ENCODE peak calls at places on chromosomes 1 and 21, in nine cellular contexts. B is DND-41, I is ascending aorta, M is transverse colon, F is OCI-LY7, N is body of pancreas, W is GM23338, X is IMR-90, H is right atrium auricular region. O is an unnamed sample.
A peak's percentile ranks its signal among the peaks of the same experiment; 100 is the strongest.

GRCh38 chr1:160662888-160663287 is 16.0 kb upstream of the SLAMF1 start:
- DNase-seq in H (no peak), W (no peak), N (no peak), I (no peak), M (no peak), B (peak; percentile 22), X (no peak), F (no peak), O (no peak)

GRCh38 chr1:111747282-111747734 is 8.1 kb upstream of the INKA2 start:
- DNase-seq in N (peak; percentile 73), M (peak; percentile 71), X (peak; percentile 77), F (peak; percentile 83), W (peak; percentile 97), H (peak; percentile 68), I (no peak), B (peak; percentile 76), O (peak; percentile 66)

GRCh38 chr1:176557543-176558258 is 94.7 kb downstream of the PAPPA2 start:
- DNase-seq in H (no peak), M (no peak), N (peak; percentile 13), F (no peak), B (no peak), X (no peak), W (no peak), I (no peak), O (no peak)

GRCh38 chr1:202565890-202566289 is 144.4 kb downstream of the SYT2 start:
- DNase-seq in M (no peak), I (no peak), F (peak; percentile 56), X (no peak), W (no peak), N (no peak), B (no peak), H (no peak), O (no peak)

GRCh38 chr1:151277249-151277648 is 4.8 kb upstream of the ZNF687 start:
- DNase-seq in N (no peak), X (no peak), W (no peak), I (no peak), F (peak; percentile 39), B (no peak), M (no peak), H (no peak), O (no peak)

GRCh38 chr1:32159189-32159588 is 20.3 kb upstream of the TXLNA start:
- DNase-seq in F (no peak), N (no peak), W (no peak), I (no peak), M (no peak), B (no peak), X (no peak), H (no peak), O (no peak)

GRCh38 chr1:50979964-50980363 is 9.9 kb downstream of the CDKN2C start:
- DNase-seq in M (no peak), X (no peak), B (no peak), N (no peak), F (no peak), I (no peak), H (no peak), W (no peak), O (no peak)

GRCh38 chr1:207993477-207994445 is 82.8 kb upstream of the CD34 start:
- DNase-seq in N (no peak), B (peak; percentile 10), H (no peak), X (no peak), M (no peak), F (peak; percentile 2), I (no peak), W (peak; percentile 76), O (no peak)

GRCh38 chr1:49346767-49347349 is 570.2 kb upstream of the BEND5 start:
- DNase-seq in X (no peak), N (no peak), W (no peak), H (no peak), B (no peak), F (no peak), I (no peak), M (no peak), O (no peak)

GRCh38 chr1:37177230-37177864 is 143.0 kb upstream of the GRIK3 start:
- DNase-seq in W (peak; percentile 82), F (peak; percentile 50), M (peak; percentile 13), N (peak; percentile 43), I (no peak), H (no peak), X (peak; percentile 1), B (peak; percentile 30), O (no peak)

GRCh38 chr1:162674018-162674608 is 41.8 kb downstream of the DDR2 start:
- DNase-seq in M (no peak), H (no peak), B (no peak), X (peak; percentile 70), W (no peak), F (no peak), I (no peak), N (no peak), O (no peak)

GRCh38 chr1:108561145-108561458 is 1.2 kb downstream of the EEIG2 start:
- DNase-seq in N (no peak), M (no peak), I (no peak), F (no peak), H (no peak), W (no peak), X (no peak), B (no peak), O (no peak)

GRCh38 chr1:21589618-21590017 is 79.5 kb downstream of the RAP1GAP start:
- DNase-seq in F (no peak), H (no peak), M (no peak), W (no peak), B (no peak), N (no peak), I (no peak), X (no peak), O (no peak)

GRCh38 chr1:83490988-83491387 is 507.9 kb downstream of the TTLL7 start:
- DNase-seq in X (no peak), I (no peak), H (no peak), B (no peak), F (no peak), N (no peak), W (no peak), M (no peak), O (no peak)

GRCh38 chr1:51313268-51313852 is 17.0 kb downstream of the TTC39A start:
- DNase-seq in N (no peak), F (no peak), I (no peak), M (no peak), H (no peak), W (peak; percentile 81), X (no peak), B (no peak), O (no peak)

GRCh38 chr1:112461200-112461871 is 47.4 kb upstream of the WNT2B start:
- DNase-seq in F (no peak), X (no peak), M (no peak), N (no peak), I (no peak), B (no peak), W (peak; percentile 63), H (no peak), O (no peak)

GRCh38 chr1:67299296-67299695 is 8.4 kb upstream of the IL12RB2 start:
- DNase-seq in H (no peak), N (no peak), M (no peak), F (no peak), W (no peak), I (no peak), X (no peak), B (no peak), O (no peak)
- H3K4me3 ChIP-seq in H (no peak overlapping the region), N (no peak overlapping the region), M (no peak overlapping the region), F (no peak overlapping the region), W (no peak overlapping the region), I (no peak overlapping the region), X (no peak overlapping the region), B (no peak overlapping the region), O (no peak overlapping the region)

GRCh38 chr1:169526998-169527397 is 41.3 kb upstream of the SLC19A2 start:
- DNase-seq in H (no peak), M (no peak), I (no peak), B (no peak), X (no peak), W (no peak), N (no peak), F (no peak), O (no peak)

GRCh38 chr1:169528214-169529067 is 42.7 kb upstream of the SLC19A2 start:
- DNase-seq in N (no peak), H (no peak), F (no peak), X (no peak), I (no peak), M (no peak), W (peak; percentile 10), B (no peak), O (no peak)

GRCh38 chr1:169526120-169526832 is 40.5 kb upstream of the SLC19A2 start:
- DNase-seq in W (no peak), H (no peak), M (no peak), F (no peak), I (no peak), B (no peak), N (no peak), X (no peak), O (no peak)

GRCh38 chr1:169527461-169528213 is 41.9 kb upstream of the SLC19A2 start:
- DNase-seq in M (no peak), H (no peak), B (no peak), I (no peak), F (no peak), W (no peak), X (peak; percentile 12), N (no peak), O (no peak)

GRCh38 chr1:169529068-169529642 is 43.4 kb upstream of the SLC19A2 start:
- DNase-seq in N (peak; percentile 77), I (no peak), B (peak; percentile 50), H (no peak), M (peak; percentile 77), X (no peak), W (peak; percentile 95), F (no peak), O (no peak)
- H3K27ac ChIP-seq in N (peak overlapping the region; percentile 53), I (no peak overlapping the region), B (peak overlapping the region; percentile 48), H (no peak overlapping the region), M (peak overlapping the region; percentile 83), X (no peak overlapping the region), W (peak overlapping the region; percentile 48), F (no peak overlapping the region), O (no peak overlapping the region)

GRCh38 chr1:174301295-174302077 is 142.2 kb downstream of the RABGAP1L start:
- DNase-seq in M (no peak), F (peak; percentile 35), W (peak; percentile 10), B (no peak), N (no peak), I (no peak), H (no peak), X (no peak), O (no peak)

GRCh38 chr1:174296309-174296708 is 137.0 kb downstream of the RABGAP1L start:
- DNase-seq in N (no peak), F (no peak), H (no peak), M (no peak), W (no peak), B (no peak), I (no peak), X (no peak), O (no peak)

GRCh38 chr1:174297351-174297750 is 138.0 kb downstream of the RABGAP1L start:
- DNase-seq in F (no peak), H (no peak), W (peak; percentile 57), N (no peak), B (no peak), I (no peak), M (no peak), X (no peak), O (no peak)
- TF ChIP-seq CTCF in F (peak; percentile 42), H (no peak), W (peak; percentile 67), N (no peak), B (no peak), I (no peak), M (no peak), X (no peak), O (no peak)

GRCh38 chr21:29135481-29135880 is 5.0 kb downstream of the MAP3K7CL start:
- DNase-seq in M (no peak), F (no peak), I (no peak), X (no peak), W (no peak), B (no peak), H (no peak), N (no peak), O (no peak)
- H3K4me3 ChIP-seq in M (no peak overlapping the region), F (no peak overlapping the region), I (no peak overlapping the region), X (no peak overlapping the region), W (no peak overlapping the region), B (no peak overlapping the region), H (no peak overlapping the region), N (no peak overlapping the region), O (no peak overlapping the region)